ENCODE peak calls at places on chromosomes 4 and X, in six cellular contexts. G is GM23338, Q is HCT116, L is HepG2, O is Panc1, Z is upper lobe of left lung. J is an unnamed sample. For H3K27me3, the result is how much of the 10 kb centered on the place peaks cover.

GRCh38 chr4:182826391-182826790 is 90.8 kb downstream of the DCTD start:
- ATAC-seq in O (no peak), G (no peak), L (no peak), Q (no peak), Z (no peak), J (no peak)

GRCh38 chrX:100863326-100863854 is 10.8 kb downstream of the NOX1 start:
- ATAC-seq in Q (no peak), L (no peak), O (no peak), Z (peak), G (no peak), J (peak)

GRCh38 chrX:56994375-56995270 is 718 bp downstream of the SPIN3 start:
- ATAC-seq in G (peak), Q (peak), L (peak), Z (no peak), O (no peak), J (peak)

GRCh38 chrX:40964633-40965586 is 120.3 kb upstream of the USP9X start:
- ATAC-seq in L (no peak), G (no peak), O (no peak), Q (no peak), Z (no peak), J (no peak)

GRCh38 chr4:130233377-130234047 is 1137.6 kb downstream of the C4orf33 start:
- ATAC-seq in L (no peak), Q (no peak), G (no peak), Z (no peak), O (no peak), J (no peak)

GRCh38 chrX:70453024-70453618 is 8.5 kb downstream of the DLG3 start:
- ATAC-seq in Z (no peak), Q (no peak), G (no peak), O (no peak), L (no peak), J (no peak)

GRCh38 chr4:140742838-140743193 is 13.4 kb downstream of the TBC1D9 start:
- ATAC-seq in O (no peak), L (no peak), Q (no peak), G (no peak), Z (no peak), J (no peak)

GRCh38 chrX:1244164-1245076 is 24.2 kb upstream of the CSF2RA start:
- ATAC-seq in G (peak), L (no peak), Q (peak), Z (no peak), O (no peak), J (no peak)

GRCh38 chrX:109939498-109939897 is 63.4 kb upstream of the TMEM164 start:
- ATAC-seq in G (no peak), L (no peak), Z (peak), Q (no peak), O (no peak), J (no peak)

GRCh38 chrX:53312946-53313745 is 31.8 kb upstream of the IQSEC2 start:
- ATAC-seq in Q (peak), O (peak), Z (peak), L (peak), G (peak), J (peak)

GRCh38 chr4:140095694-140096482 is 58.1 kb downstream of the MAML3 start:
- ATAC-seq in Z (peak), L (no peak), Q (peak), G (no peak), O (peak), J (peak)

GRCh38 chr4:133385161-133385954 is 236.3 kb downstream of the PCDH10 start:
- ATAC-seq in O (no peak), Q (no peak), L (no peak), G (peak), Z (peak), J (no peak)

GRCh38 chr4:118848901-118849300 is 13.0 kb upstream of the SEC24D start:
- ATAC-seq in Z (no peak), Q (no peak), L (no peak), G (no peak), O (no peak), J (no peak)

GRCh38 chr4:128410037-128410436 is 122.4 kb upstream of the PGRMC2 start:
- ATAC-seq in Z (peak), L (no peak), O (no peak), G (no peak), Q (no peak), J (no peak)

GRCh38 chr4:159227378-159227777 is 124.5 kb downstream of the RAPGEF2 start:
- ATAC-seq in L (no peak), Q (peak), G (peak), O (no peak), Z (no peak), J (no peak)

GRCh38 chrX:118644378-118644777 is 83.0 kb upstream of the IL13RA1 start:
- ATAC-seq in Z (no peak), L (peak), Q (peak), O (peak), G (no peak), J (no peak)

GRCh38 chr4:53563824-53564223 is 27.5 kb downstream of the LNX1 start:
- ATAC-seq in Z (no peak), O (no peak), G (no peak), Q (no peak), L (no peak), J (no peak)

GRCh38 chr4:56768772-56769171 is 52.7 kb downstream of the SPINK2 start:
- ATAC-seq in Z (peak), Q (no peak), L (no peak), G (peak), O (no peak), J (no peak)

GRCh38 chrX:47585273-47585672 is 3.0 kb downstream of the TIMP1 start:
- ATAC-seq in Z (no peak), L (no peak), G (peak), Q (no peak), O (no peak), J (no peak)

GRCh38 chr4:26877417-26877816 is 16.8 kb downstream of the STIM2 start:
- ATAC-seq in L (no peak), Q (no peak), Z (no peak), G (no peak), O (no peak), J (no peak)

GRCh38 chr4:162061214-162061613 is 102.6 kb downstream of the FSTL5 start:
- ATAC-seq in Z (no peak), O (no peak), G (peak), Q (peak), L (no peak), J (no peak)

GRCh38 chrX:118963159-118963558 is 11.3 kb upstream of the LONRF3 start:
- ATAC-seq in L (no peak), Z (peak), G (no peak), O (no peak), Q (no peak), J (no peak)

GRCh38 chrX:123731987-123732678 is 719 bp downstream of the THOC2 start:
- ATAC-seq in G (peak), Z (peak), Q (peak), O (peak), L (peak), J (no peak)

GRCh38 chr4:151045907-151046306 is 30.8 kb upstream of the LRBA start:
- ATAC-seq in L (peak), Z (no peak), Q (peak), O (peak), G (peak), J (no peak)

GRCh38 chr4:39452860-39453587 is 5.7 kb downstream of the RPL9 start:
- ATAC-seq in Q (peak), L (no peak), Z (no peak), G (no peak), O (no peak), J (no peak)

GRCh38 chr4:67712000-67712625 is 11.2 kb upstream of the UBA6 start:
- ATAC-seq in Q (no peak), Z (no peak), G (peak), O (no peak), L (no peak), J (no peak)

GRCh38 chr4:15951781-15952180 is 11.2 kb downstream of the FGFBP2 start:
- ATAC-seq in G (no peak), L (no peak), Q (no peak), O (no peak), Z (no peak), J (no peak)

GRCh38 chr4:53863731-53864130 is 200.7 kb downstream of the CHIC2 start:
- ATAC-seq in Z (no peak), L (no peak), G (no peak), O (no peak), Q (no peak), J (no peak)

GRCh38 chr4:113756005-113756410 is 5.5 kb downstream of the CAMK2D start:
- ATAC-seq in Q (no peak), G (no peak), O (no peak), Z (no peak), L (peak), J (no peak)

GRCh38 chrX:19904778-19905367 is 17.5 kb upstream of the SH3KBP1 start:
- ATAC-seq in Z (peak), G (peak), L (peak), Q (peak), O (peak), J (peak)

GRCh38 chr4:8395504-8395903 is 45.0 kb downstream of the ACOX3 start:
- ATAC-seq in Q (no peak), O (no peak), G (no peak), L (no peak), Z (no peak), J (no peak)

GRCh38 chrX:134626434-134626833 is 31.8 kb downstream of the PLAC1 start:
- ATAC-seq in G (no peak), Q (no peak), Z (no peak), O (no peak), L (no peak), J (no peak)

GRCh38 chr4:139403457-139403856 is 50.5 kb upstream of the RAB33B start:
- ATAC-seq in G (peak), O (peak), Q (peak), Z (no peak), L (no peak), J (no peak)

GRCh38 chr4:184459413-184459812 is 14.9 kb downstream of the IRF2 start:
- ATAC-seq in Z (no peak), L (no peak), O (no peak), Q (no peak), G (no peak), J (no peak)

GRCh38 chr4:14621731-14622459 is 380.4 kb upstream of the CPEB2 start:
- ATAC-seq in Z (no peak), G (peak), O (no peak), Q (no peak), L (no peak), J (no peak)

GRCh38 chr4:73662709-73663546 is 42.7 kb upstream of the RASSF6 start:
- ATAC-seq in Q (peak), L (peak), G (peak), Z (peak), O (peak), J (no peak)

DNA sequence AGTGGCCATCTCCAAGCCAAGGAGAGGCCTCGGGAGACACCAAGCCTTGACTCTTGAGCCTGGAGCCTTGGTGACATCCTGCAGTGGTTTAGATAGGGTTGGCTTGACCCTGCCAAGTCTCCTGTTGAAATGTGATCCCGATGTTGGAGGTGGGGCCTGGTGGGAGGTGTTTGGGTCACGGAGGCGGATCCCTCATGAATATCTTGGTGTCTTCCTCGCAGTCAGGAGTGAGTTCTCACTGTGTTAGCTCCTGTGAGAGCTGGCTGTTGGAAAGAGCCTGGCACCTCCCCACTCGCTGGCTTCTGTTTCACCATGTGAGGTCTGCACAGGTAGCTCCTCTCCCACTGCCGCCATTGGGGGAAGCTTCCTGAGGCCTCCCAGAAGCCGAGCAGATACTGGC is 38.8 kb downstream of the ADRA2C start:
- ATAC-seq in Z (no peak), G (no peak), Q (no peak), L (no peak), O (no peak), J (no peak)
- H3K27me3 ChIP-seq in Z (under half), G (under half), Q (under half), L (under half), O (under half), J (half or more)

DNA sequence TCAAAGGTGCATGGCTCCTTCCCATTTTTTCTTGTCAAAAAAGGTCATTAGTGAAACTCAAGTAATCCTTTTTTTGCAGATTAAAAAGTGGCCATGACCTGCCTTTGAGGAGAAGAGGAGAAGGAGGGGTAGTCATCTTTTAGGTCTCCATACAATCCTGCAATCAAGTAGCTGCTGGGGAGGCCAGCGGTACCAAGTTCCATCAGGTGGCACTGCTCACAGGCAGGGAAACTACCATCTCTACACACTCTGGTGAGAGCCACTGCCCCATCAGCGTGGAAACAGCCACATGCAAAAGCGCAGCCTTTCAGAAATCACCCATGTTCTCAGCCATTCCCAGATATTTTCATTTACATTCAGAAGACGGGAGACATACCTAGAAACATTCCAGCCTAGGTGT is 162.0 kb downstream of the TSPAN5 start:
- ATAC-seq in Z (no peak), G (no peak), L (no peak), O (no peak), Q (no peak), J (no peak)
- TF ChIP-seq POLR2AphosphoS5 in Z (no peak), G (no peak), L (no peak), O (no peak), Q (no peak), J (no peak)

GRCh38 chrX:111003118-111003517 is 92.9 kb upstream of the PAK3 start:
- ATAC-seq in O (no peak), L (no peak), Q (no peak), Z (no peak), G (no peak), J (no peak)
- H3K27me3 ChIP-seq in O (under half), L (under half), Q (under half), Z (under half), G (under half), J (under half)

GRCh38 chr4:165518658-165519057 is 139.8 kb downstream of the CPE start:
- ATAC-seq in Z (no peak), L (no peak), Q (no peak), G (no peak), O (no peak), J (no peak)
- TF ChIP-seq POLR2AphosphoS5 in Z (no peak), L (no peak), Q (no peak), G (no peak), O (no peak), J (no peak)